ENCODE peak calls at places on chromosomes 7 and 10, in four cellular contexts. K is GM12878, N is H1, R is K562. W is an unnamed sample.

GRCh38 chr7:144437370-144438191 is 34.1 kb upstream of the NOBOX start:
- DNase-seq in K (peak; percentile 11), N (peak; percentile 54), R (peak; percentile 25), W (peak; percentile 56)

GRCh38 chr10:7370511-7370910 is 40.3 kb downstream of the SFMBT2 start:
- DNase-seq in K (no peak), N (no peak), R (no peak), W (no peak)

GRCh38 chr10:118624747-118625146 is 29.3 kb upstream of the PRLHR start:
- DNase-seq in K (no peak), N (no peak), R (no peak), W (no peak)

GRCh38 chr7:3267928-3268690 is 32.9 kb upstream of the SDK1 start:
- DNase-seq in K (no peak), N (no peak), R (no peak), W (no peak)

GRCh38 chr7:56092789-56093531 is at the start of gene PHKG1:
- DNase-seq in K (no peak), N (no peak), R (peak; percentile 33), W (peak; percentile 33)

GRCh38 chr7:90655566-90655965 is 59.4 kb downstream of the CDK14 start:
- DNase-seq in K (no peak), N (no peak), R (no peak), W (no peak)

GRCh38 chr7:40799-41750 is 151.3 kb upstream of the FAM20C start:
- DNase-seq in K (no peak), N (no peak), R (no peak), W (no peak)

GRCh38 chr7:101167645-101168411 is 2.5 kb upstream of the VGF start:
- DNase-seq in K (no peak), N (no peak), R (no peak), W (no peak)

GRCh38 chr7:44084695-44085094 is 2.4 kb upstream of the POLM start:
- DNase-seq in K (no peak), N (no peak), R (no peak), W (no peak)

GRCh38 chr10:33600381-33600780 is 265.9 kb upstream of the NRP1 start:
- DNase-seq in K (no peak), N (no peak), R (no peak), W (no peak)

GRCh38 chr7:36958094-36958718 is 233.9 kb upstream of the AOAH start:
- DNase-seq in K (no peak), N (no peak), R (no peak), W (no peak)

GRCh38 chr10:110629680-110630191 is 14.4 kb upstream of the RBM20 start:
- DNase-seq in K (no peak), N (no peak), R (no peak), W (peak; percentile 71)

GRCh38 chr10:21293518-21294356 is 231.7 kb downstream of the SKIDA1 start:
- DNase-seq in K (no peak), N (no peak), R (no peak), W (no peak)

GRCh38 chr10:4678023-4678950 is 147.7 kb upstream of the AKR1E2 start:
- DNase-seq in K (no peak), N (no peak), R (no peak), W (peak; percentile 54)
- TF ChIP-seq CBX5 in K (no peak), N (no peak), R (no peak), W (no peak)

DNA sequence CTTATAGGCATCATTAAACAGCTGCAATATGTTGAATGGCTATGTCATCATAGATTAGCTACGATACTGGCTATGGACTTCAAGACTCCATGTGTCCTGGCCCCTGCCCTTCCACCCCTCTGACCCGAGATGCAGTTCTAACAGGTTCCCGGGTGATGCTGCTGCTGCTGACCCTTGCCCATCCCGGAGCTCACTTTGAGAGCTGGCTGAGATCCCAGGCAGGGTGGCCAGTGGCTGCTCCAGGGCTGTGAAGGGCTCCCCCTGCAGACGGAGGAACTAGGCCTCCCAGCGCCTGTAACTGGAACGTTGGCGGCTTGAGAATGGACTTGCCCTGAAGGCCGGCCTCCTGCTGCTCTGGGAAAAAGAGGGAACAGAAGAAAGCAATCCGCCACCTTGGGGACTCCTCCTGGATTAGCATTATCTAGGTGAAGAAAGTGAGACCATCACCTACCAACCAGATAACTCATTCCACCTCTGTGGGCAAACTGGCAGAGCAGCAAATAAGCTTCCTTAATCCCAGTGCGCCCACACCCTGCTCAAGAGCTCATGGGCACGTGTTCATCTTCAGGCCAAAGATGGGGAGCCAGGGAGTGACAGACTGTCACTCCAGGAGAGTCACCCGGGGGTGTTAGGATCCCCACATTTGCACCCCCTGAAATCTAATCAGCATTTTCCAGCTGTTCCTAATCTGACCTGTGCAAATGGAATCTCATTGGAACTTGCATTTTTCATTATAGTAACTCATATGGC is 56.8 kb downstream of the PARP12 start:
- DNase-seq in K (no peak), N (peak; percentile 47), R (peak; percentile 83), W (peak; percentile 48)
- TF ChIP-seq CBX5 in K (no peak), N (no peak), R (no peak), W (no peak)

DNA sequence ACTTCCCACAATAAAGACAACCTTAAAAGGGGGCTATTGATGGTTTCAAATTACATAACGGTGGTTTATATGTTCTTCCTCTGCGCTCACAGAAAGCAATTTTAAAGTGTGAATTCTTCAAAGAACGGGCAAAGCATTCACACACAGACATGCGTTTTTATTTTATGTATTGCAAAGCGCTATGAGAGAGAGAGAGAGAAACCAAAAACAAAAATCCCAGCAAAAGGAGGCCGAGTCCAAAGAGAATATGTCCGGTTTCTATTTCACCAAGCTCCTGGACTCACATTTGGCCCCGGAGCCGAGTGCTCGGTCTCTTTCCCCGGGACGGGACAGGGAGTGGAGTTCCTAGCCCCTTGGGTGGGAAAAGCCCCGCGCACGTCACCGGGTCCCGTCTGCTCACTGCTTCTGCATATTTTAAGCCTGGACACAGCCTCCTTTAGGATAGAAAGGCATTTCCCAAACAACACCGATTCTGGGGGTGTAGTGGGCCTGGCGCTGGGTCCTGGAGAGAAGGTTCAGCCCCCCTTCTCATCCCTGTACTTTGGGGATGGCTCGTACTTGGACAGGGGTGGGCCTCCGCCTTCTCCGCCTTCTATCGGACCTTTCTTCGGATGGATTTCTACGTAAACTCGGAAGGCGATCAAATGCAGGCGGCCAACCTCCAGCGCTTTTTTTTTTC is 26.9 kb upstream of the VAX1 start:
- DNase-seq in K (no peak), N (no peak), R (no peak), W (no peak)
- TF ChIP-seq CBX5 in K (no peak), N (no peak), R (no peak), W (no peak)

GRCh38 chr10:22927661-22928403 is at the start of gene ARMC3:
- DNase-seq in K (no peak), N (peak; percentile 41), R (peak; percentile 61), W (peak; percentile 41)

GRCh38 chr10:22931948-22932347 is 4.1 kb downstream of the ARMC3 start:
- DNase-seq in K (no peak), N (no peak), R (no peak), W (no peak)

GRCh38 chr10:22927163-22927562 is 690 bp upstream of the ARMC3 start:
- DNase-seq in K (no peak), N (no peak), R (no peak), W (no peak)

GRCh38 chr10:22932626-22933370 is 4.9 kb downstream of the ARMC3 start:
- DNase-seq in K (no peak), N (no peak), R (no peak), W (no peak)
- TF ChIP-seq CBX5 in K (no peak), N (no peak), R (no peak), W (no peak)

DNA sequence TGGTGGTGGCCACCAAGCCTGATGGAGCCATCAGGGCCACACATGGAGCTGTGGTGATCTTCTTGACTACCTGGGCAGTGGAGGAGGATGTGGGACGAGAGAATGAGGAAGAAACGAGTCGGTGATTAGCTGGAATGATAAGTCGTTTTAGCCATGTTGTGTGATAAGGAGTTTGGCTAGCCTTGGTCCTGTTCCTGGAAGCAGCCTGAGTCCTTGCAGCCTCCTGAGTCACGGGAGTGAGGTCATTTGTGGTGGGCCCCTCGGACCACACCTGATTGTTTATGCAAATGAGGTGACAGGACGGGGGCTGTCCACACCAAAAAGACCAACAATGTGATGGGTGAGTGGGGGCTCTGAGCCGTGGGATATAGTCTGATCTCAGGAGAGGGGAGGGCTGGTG is 554.4 kb downstream of the PTPRN2 start:
- DNase-seq in K (no peak), N (no peak), R (no peak), W (no peak)
- TF ChIP-seq CBX5 in K (no peak), N (no peak), R (no peak), W (no peak)

W was measured in HepG2.